ENCODE peak calls at places on chromosomes 1 and 21, in eight cellular contexts. F, U, B, K, Y, P, Q and L are unnamed samples.

GRCh38 chr1:30106125-30106524 is 617.3 kb downstream of the MATN1 start:
- DNase-seq in F (peak), U (peak), B (peak), K (peak), Y (no peak), P (no peak), Q (no peak), L (peak)

GRCh38 chr21:24420694-24421093 is 1186.6 kb downstream of the MRPL39 start:
- DNase-seq in F (no peak), U (no peak), B (no peak), K (no peak), Y (peak), P (no peak), Q (no peak), L (no peak)

GRCh38 chr1:228735871-228736586 is 750 bp downstream of the RHOU start:
- DNase-seq in F (no peak), U (peak), B (peak), K (peak), Y (peak), P (peak), Q (peak), L (peak)

GRCh38 chr1:226617109-226617508 is 68.5 kb downstream of the STUM start:
- DNase-seq in F (no peak), U (no peak), B (no peak), K (no peak), Y (no peak), P (no peak), Q (no peak), L (no peak)

GRCh38 chr1:161172776-161173376 is 4.4 kb downstream of the B4GALT3 start:
- DNase-seq in F (no peak), U (no peak), B (peak), K (no peak), Y (no peak), P (no peak), Q (no peak), L (no peak)

GRCh38 chr1:2272686-2273400 is 44.7 kb downstream of the SKI start:
- DNase-seq in F (no peak), U (peak), B (no peak), K (no peak), Y (peak), P (no peak), Q (no peak), L (no peak)

GRCh38 chr1:96388421-96389310 is 332.9 kb upstream of the PTBP2 start:
- DNase-seq in F (no peak), U (no peak), B (peak), K (no peak), Y (no peak), P (no peak), Q (no peak), L (no peak)

GRCh38 chr1:108512239-108513071 is 47.4 kb upstream of the EEIG2 start:
- DNase-seq in F (peak), U (no peak), B (peak), K (peak), Y (no peak), P (no peak), Q (no peak), L (no peak)

GRCh38 chr1:43373034-43373940 is 5.5 kb upstream of the ELOVL1 start:
- DNase-seq in F (peak), U (no peak), B (peak), K (peak), Y (no peak), P (no peak), Q (no peak), L (no peak)

GRCh38 chr1:167056529-167057296 is 33.5 kb downstream of the GPA33 start:
- DNase-seq in F (no peak), U (no peak), B (no peak), K (no peak), Y (no peak), P (no peak), Q (no peak), L (no peak)

GRCh38 chr1:77282187-77282865 is 507 bp downstream of the AK5 start:
- DNase-seq in F (no peak), U (peak), B (peak), K (no peak), Y (peak), P (no peak), Q (peak), L (peak)
- TF ChIP-seq CTCF in F (no peak), U (no peak), B (no peak), K (no peak), Y (no peak), P (no peak), Q (no peak), L (no peak)

DNA sequence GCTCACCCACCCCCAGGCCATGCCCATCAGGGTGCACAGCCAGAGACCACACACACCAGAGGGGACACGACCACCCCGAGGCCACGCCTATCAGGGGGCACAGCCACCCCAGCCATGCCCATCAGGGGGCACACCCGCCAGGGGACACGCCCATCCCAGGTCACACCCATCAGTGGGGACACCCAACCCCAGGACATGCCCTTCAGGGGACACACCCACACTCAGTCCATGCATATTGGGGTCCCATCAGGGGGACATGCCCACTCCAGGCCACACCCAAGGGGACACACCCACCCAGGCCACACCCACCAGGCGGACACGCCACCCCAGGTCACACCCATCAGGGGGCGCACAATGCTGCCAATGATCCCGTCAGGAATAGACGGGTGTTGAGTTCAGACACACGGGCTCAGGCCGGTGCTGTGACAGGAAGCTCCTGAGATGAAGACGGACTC is 20.7 kb downstream of the MCM3AP start:
- DNase-seq in F (no peak), U (no peak), B (no peak), K (no peak), Y (no peak), P (no peak), Q (no peak), L (no peak)
- TF ChIP-seq CTCF in F (no peak), U (no peak), B (no peak), K (no peak), Y (no peak), P (no peak), Q (no peak), L (no peak)

GRCh38 chr21:37915516-37915915 is 741 bp downstream of the KCNJ6 start:
- DNase-seq in F (no peak), U (peak), B (no peak), K (no peak), Y (no peak), P (no peak), Q (no peak), L (peak)

GRCh38 chr21:37914211-37914900 is 1.9 kb downstream of the KCNJ6 start:
- DNase-seq in F (no peak), U (peak), B (peak), K (peak), Y (no peak), P (peak), Q (peak), L (peak)

GRCh38 chr21:37916795-37917142 is 512 bp upstream of the KCNJ6 start:
- DNase-seq in F (no peak), U (peak), B (no peak), K (no peak), Y (no peak), P (no peak), Q (no peak), L (peak)

GRCh38 chr21:37917612-37918011 is 1.4 kb upstream of the KCNJ6 start:
- DNase-seq in F (no peak), U (no peak), B (peak), K (peak), Y (no peak), P (no peak), Q (no peak), L (no peak)

GRCh38 chr21:37915941-37916794 is at the start of gene KCNJ6:
- DNase-seq in F (no peak), U (peak), B (peak), K (peak), Y (no peak), P (no peak), Q (peak), L (peak)
- TF ChIP-seq CTCF in F (no peak), U (peak), B (peak), K (peak), Y (no peak), P (no peak), Q (peak), L (peak)

GRCh38 chr1:206633708-206634121 is 1.6 kb upstream of the DYRK3 start:
- DNase-seq in F (no peak), U (no peak), B (peak), K (peak), Y (no peak), P (no peak), Q (no peak), L (no peak)

GRCh38 chr1:206635983-206636354 is 633 bp downstream of the DYRK3 start:
- DNase-seq in F (no peak), U (peak), B (peak), K (no peak), Y (no peak), P (no peak), Q (no peak), L (no peak)

GRCh38 chr1:206634365-206635079 is 814 bp upstream of the DYRK3 start:
- DNase-seq in F (peak), U (peak), B (peak), K (peak), Y (peak), P (peak), Q (peak), L (peak)

GRCh38 chr1:206637605-206638004 is 2.3 kb downstream of the DYRK3 start:
- DNase-seq in F (no peak), U (no peak), B (no peak), K (no peak), Y (no peak), P (no peak), Q (no peak), L (no peak)

DNA sequence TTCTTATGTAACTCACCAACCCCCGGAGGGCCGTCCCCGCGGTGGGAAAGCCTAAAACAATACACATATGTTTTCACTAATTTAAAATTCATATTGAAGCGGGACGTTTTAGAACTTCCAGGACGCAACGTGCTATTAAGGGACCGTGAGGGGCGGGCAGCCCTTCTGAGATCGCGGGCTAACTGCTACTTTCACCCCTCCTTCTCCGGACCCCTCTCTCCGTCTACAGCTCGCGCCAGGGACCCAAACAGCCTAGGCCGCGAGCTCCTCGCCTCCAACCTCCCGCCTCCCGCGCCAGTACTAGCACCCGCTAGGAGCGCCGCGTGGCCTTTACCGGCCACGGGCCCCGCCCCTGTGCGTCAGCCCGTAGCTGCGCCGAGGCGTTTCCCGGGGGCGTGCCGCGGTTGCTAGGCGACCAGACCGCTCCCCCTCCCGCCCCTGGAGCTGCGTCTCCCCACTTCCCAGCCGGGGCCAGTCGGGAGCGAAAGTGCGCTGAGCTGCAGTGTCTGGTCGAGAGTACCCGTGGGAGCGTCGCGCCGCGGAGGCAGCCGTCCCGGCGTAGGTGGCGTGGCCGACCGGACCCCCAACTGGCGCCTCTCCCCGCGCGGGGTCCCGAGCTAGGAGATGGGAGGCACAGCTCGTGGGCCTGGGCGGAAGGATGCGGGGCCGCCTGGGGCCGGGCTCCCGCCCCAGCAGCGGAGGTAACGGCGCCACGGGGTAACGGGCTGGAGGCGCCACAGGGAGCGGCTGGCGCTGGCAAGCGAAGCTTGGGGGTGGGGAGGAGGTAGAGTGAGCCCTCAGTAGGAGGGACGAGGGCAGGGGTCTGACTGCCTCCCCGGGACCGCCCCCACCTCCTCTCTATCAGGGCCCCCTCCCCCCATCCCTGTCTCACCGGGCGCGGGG is at the start of gene DYRK3:
- DNase-seq in F (peak), U (peak), B (peak), K (peak), Y (peak), P (peak), Q (peak), L (peak)
- TF ChIP-seq CTCF in F (no peak), U (no peak), B (no peak), K (no peak), Y (no peak), P (no peak), Q (peak), L (no peak)

DNA sequence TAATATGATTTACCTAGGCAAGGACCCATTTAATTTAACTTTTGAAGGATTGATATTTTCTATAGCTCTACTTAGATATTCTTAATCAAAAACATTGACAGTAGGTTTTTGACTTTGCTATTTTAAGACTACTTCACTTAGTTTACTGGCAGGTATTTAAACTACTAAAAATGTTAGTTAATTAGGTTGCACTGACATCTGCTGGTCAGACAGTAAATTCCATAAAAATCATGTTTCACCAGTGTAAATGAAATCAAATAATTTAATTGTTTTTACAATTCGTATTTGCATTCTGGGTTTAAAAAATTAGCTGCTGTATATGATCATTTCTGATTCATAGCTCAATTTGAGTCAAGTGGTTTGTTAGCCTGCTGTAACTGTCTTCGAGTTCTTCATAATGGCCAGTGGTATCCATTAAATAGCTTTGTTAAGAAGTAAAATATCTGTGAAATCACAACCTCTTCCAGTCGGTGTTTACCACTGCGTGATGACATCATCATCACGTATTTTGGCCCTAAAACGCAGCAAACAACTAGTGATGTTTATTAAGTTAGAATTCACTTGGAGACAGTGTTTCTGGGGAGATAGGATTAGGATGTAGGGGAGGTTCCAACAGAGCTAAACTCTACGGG is 26.2 kb downstream of the EXTL2 start:
- DNase-seq in F (peak), U (no peak), B (peak), K (peak), Y (no peak), P (no peak), Q (no peak), L (no peak)
- TF ChIP-seq CTCF in F (peak), U (peak), B (peak), K (peak), Y (peak), P (peak), Q (peak), L (peak)

GRCh38 chr1:91282695-91283420 is 121.8 kb downstream of the HFM1 start:
- DNase-seq in F (peak), U (peak), B (peak), K (peak), Y (peak), P (no peak), Q (no peak), L (peak)

GRCh38 chr1:91281782-91282181 is 122.9 kb downstream of the HFM1 start:
- DNase-seq in F (no peak), U (no peak), B (no peak), K (no peak), Y (no peak), P (no peak), Q (no peak), L (no peak)

GRCh38 chr1:91283421-91283726 is 121.3 kb downstream of the HFM1 start:
- DNase-seq in F (no peak), U (no peak), B (no peak), K (peak), Y (no peak), P (no peak), Q (no peak), L (no peak)

GRCh38 chr1:91273875-91274274 is 130.8 kb downstream of the HFM1 start:
- DNase-seq in F (no peak), U (no peak), B (peak), K (peak), Y (no peak), P (no peak), Q (no peak), L (no peak)

DNA sequence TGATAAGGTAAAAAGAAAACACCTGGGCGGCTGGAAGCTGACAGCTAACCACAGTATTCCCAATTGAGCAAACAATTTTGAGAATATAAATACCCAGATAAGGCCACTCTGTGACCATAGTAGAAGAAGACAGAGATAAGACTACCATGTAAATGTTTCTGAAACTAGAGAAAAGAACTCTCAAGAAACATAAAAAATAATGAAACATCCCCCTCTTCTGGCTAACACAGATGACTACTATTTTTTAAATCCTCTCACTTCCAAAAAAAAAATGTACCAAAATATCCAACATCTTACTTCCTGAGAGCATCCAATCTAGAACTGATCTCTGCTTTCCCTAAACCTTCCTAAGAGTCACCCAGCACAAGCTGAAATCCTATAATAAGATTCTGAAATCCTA is 125.9 kb downstream of the HFM1 start:
- DNase-seq in F (no peak), U (no peak), B (peak), K (peak), Y (no peak), P (no peak), Q (no peak), L (no peak)
- TF ChIP-seq CTCF in F (peak), U (peak), B (peak), K (peak), Y (no peak), P (no peak), Q (peak), L (peak)

DNA sequence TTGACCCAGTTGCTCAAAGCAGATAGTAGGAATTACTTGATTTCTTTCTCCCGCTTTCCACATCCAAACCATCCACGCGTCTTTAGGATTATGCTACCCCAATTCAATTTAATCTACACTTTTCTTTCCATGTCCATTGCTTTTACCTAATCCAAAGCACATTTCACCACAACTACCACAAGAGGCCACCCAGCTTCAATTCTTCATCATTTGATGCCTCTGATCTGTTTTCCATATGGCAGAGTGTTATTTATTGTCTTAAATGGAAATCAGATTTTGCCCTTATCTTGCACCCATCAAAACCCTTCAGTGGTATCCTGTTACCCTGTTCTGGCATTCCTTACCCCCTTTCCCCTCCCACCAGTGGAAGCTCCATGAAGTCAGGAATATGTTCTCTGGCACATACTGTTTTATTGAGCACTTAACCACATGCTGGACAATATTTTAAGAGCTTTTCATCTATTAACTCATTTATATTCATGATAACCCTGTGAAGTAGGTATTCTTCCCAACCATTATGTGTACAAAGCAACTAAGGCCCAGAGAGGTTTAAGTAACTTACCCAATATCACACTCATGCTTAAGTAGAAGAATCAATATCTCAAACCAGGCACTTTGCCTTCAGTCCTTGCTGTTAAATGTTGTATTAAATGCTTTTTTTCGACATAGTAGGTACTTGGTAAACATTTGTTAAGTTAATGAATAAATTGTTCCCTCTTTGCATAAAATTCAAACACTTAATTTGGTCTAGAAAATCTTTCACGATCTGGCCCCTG is 34.6 kb downstream of the CLIC4 start:
- DNase-seq in F (no peak), U (no peak), B (no peak), K (no peak), Y (no peak), P (no peak), Q (no peak), L (no peak)
- TF ChIP-seq CTCF in F (no peak), U (no peak), B (no peak), K (no peak), Y (no peak), P (no peak), Q (peak), L (no peak)